ENCODE peak calls at places on chromosomes 16 and 17, in six cellular contexts. S, H, P, D, R and A are unnamed samples. For H3K4me1, the result is how much of the 10 kb centered on the place peaks cover.

GRCh38 chr17:73380439-73381106 is 68.8 kb upstream of the CDC42EP4 start:
- DNase-seq in S (no peak), H (no peak), P (no peak), D (no peak), R (no peak), A (no peak)

GRCh38 chr16:55532227-55532626 is 23.4 kb downstream of the LPCAT2 start:
- DNase-seq in S (no peak), H (no peak), P (no peak), D (no peak), R (no peak), A (no peak)

GRCh38 chr16:89291776-89292175 is 74.3 kb downstream of the ZNF778 start:
- DNase-seq in S (no peak), H (no peak), P (no peak), D (no peak), R (no peak), A (no peak)

GRCh38 chr16:57192720-57193486 is 6.8 kb downstream of the RSPRY1 start:
- DNase-seq in S (no peak), H (no peak), P (peak), D (no peak), R (no peak), A (peak)

GRCh38 chr16:77898671-77899211 is 110.4 kb downstream of the VAT1L start:
- DNase-seq in S (no peak), H (no peak), P (no peak), D (no peak), R (no peak), A (no peak)

GRCh38 chr16:17755158-17755557 is 284.4 kb upstream of the XYLT1 start:
- DNase-seq in S (no peak), H (no peak), P (no peak), D (no peak), R (no peak), A (no peak)

GRCh38 chr16:67277294-67277998 is 1.9 kb upstream of the PLEKHG4 start:
- DNase-seq in S (peak), H (peak), P (peak), D (no peak), R (peak), A (no peak)

GRCh38 chr17:82148011-82148410 is 50.0 kb upstream of the FASN start:
- DNase-seq in S (no peak), H (no peak), P (no peak), D (no peak), R (no peak), A (no peak)

GRCh38 chr16:78499399-78499798 is 399.9 kb downstream of the WWOX start:
- DNase-seq in S (no peak), H (no peak), P (no peak), D (no peak), R (no peak), A (no peak)

GRCh38 chr16:56513972-56514371 is 5.9 kb downstream of the BBS2 start:
- DNase-seq in S (peak), H (peak), P (peak), D (peak), R (peak), A (peak)

GRCh38 chr16:4140652-4141051 is 24.4 kb upstream of the ADCY9 start:
- DNase-seq in S (no peak), H (no peak), P (peak), D (no peak), R (no peak), A (no peak)

GRCh38 chr17:42891539-42892152 is 9.0 kb upstream of the G6PC1 start:
- DNase-seq in S (peak), H (no peak), P (no peak), D (no peak), R (peak), A (no peak)

GRCh38 chr16:82880361-82880760 is 253.6 kb downstream of the CDH13 start:
- DNase-seq in S (no peak), H (no peak), P (no peak), D (no peak), R (no peak), A (no peak)

GRCh38 chr17:18331879-18332278 is 16.8 kb downstream of the SMCR8 start:
- DNase-seq in S (no peak), H (no peak), P (no peak), D (no peak), R (no peak), A (peak)

GRCh38 chr17:49216953-49217650 is 6.6 kb downstream of the ABI3 start:
- DNase-seq in S (peak), H (no peak), P (no peak), D (no peak), R (peak), A (no peak)

GRCh38 chr16:86471896-86472295 is 38.4 kb upstream of the FOXF1 start:
- DNase-seq in S (no peak), H (no peak), P (no peak), D (no peak), R (no peak), A (no peak)

GRCh38 chr17:1967092-1967662 is 58.0 kb downstream of the RTN4RL1 start:
- DNase-seq in S (no peak), H (no peak), P (no peak), D (no peak), R (no peak), A (no peak)

GRCh38 chr16:25366078-25366477 is 108.4 kb upstream of the ZKSCAN2 start:
- DNase-seq in S (no peak), H (no peak), P (no peak), D (no peak), R (no peak), A (no peak)

GRCh38 chr17:67456103-67456502 is 79.0 kb downstream of the PITPNC1 start:
- DNase-seq in S (no peak), H (no peak), P (no peak), D (no peak), R (no peak), A (no peak)

GRCh38 chr17:64242633-64243032 is 20.4 kb downstream of the TEX2 start:
- DNase-seq in S (no peak), H (no peak), P (no peak), D (no peak), R (no peak), A (no peak)

GRCh38 chr17:1228752-1229353 is 41.4 kb upstream of the BHLHA9 start:
- DNase-seq in S (no peak), H (no peak), P (no peak), D (no peak), R (no peak), A (no peak)

GRCh38 chr16:87391324-87391949 is 699 bp upstream of the MAP1LC3B start:
- DNase-seq in S (peak), H (no peak), P (no peak), D (peak), R (peak), A (no peak)

GRCh38 chr16:11329080-11329491 is 16.2 kb upstream of the RMI2 start:
- DNase-seq in S (no peak), H (no peak), P (no peak), D (no peak), R (no peak), A (peak)

GRCh38 chr17:29577009-29577777 is 8.7 kb downstream of the TP53I13 start:
- DNase-seq in S (no peak), H (no peak), P (no peak), D (no peak), R (peak), A (no peak)

GRCh38 chr16:24723663-24724062 is 5.8 kb upstream of the TNRC6A start:
- DNase-seq in S (no peak), H (no peak), P (peak), D (no peak), R (no peak), A (no peak)

GRCh38 chr17:33515974-33516373 is 222.9 kb upstream of the ASIC2 start:
- DNase-seq in S (no peak), H (no peak), P (no peak), D (no peak), R (no peak), A (no peak)

GRCh38 chr16:82684246-82684645 is 57.5 kb downstream of the CDH13 start:
- DNase-seq in S (no peak), H (no peak), P (peak), D (no peak), R (no peak), A (no peak)

GRCh38 chr16:57361384-57361783 is 2.8 kb downstream of the CCL22 start:
- DNase-seq in S (no peak), H (no peak), P (no peak), D (no peak), R (no peak), A (no peak)

GRCh38 chr17:77666881-77667395 is 291.6 kb upstream of the TNRC6C start:
- DNase-seq in S (no peak), H (no peak), P (no peak), D (peak), R (no peak), A (peak)

DNA sequence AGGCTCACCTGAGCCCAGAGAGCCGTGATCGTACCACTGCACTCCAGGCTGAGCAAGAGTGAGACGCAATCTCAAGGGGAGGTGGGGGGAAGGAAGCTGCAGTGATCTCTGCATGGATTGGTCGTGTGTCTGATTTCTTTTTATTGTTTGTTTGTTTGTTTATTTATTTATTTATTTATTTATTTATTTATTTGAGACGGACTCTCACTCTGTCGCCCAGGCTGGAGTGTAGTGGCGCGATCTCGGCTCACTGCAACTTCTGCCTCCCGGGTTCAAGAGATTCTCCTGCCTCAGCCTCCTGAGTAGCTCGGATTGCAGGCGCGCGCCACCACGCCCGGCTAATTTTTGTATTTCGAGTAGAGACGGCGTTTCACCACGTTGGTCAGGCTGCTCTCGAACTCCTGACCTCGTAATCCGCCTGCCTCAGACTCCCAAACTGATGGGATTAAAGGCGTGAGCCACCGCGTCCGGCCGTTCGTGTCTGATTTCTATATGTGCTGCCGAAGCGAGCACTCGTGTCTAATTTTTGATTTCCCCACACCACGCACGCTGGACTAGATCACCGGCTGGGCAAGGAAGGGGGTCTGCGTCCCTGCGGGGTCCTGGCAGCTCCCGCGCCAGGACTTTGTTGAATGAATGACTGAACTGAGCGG is 448 bp upstream of the TNFRSF12A start:
- DNase-seq in S (no peak), H (no peak), P (no peak), D (no peak), R (no peak), A (no peak)
- H3K4me1 ChIP-seq in S (half or more), H (under half), P (under half), D (half or more), R (under half), A (under half)

DNA sequence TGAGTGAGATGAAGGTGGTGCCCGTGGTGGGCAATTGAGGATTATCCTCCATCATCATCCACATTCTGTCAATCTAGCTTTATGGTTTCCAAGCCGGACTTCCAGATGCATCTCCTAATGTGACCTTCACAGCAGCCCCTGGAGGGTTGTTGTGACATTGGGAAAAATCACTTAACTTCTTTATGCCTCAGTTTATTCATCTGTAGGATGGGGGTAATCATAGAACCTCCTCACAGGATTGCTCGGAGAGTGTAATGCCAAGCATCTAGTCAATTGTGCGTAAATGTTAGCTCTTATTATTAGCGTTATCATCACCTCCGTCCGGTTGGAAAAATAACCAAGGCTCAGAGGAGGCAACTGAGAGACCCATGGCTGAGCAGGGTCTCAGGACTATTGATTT is 214.0 kb downstream of the CCDC182 start:
- DNase-seq in S (no peak), H (no peak), P (no peak), D (no peak), R (no peak), A (no peak)
- H3K4me1 ChIP-seq in S (under half), H (under half), P (under half), D (under half), R (under half), A (under half)

GRCh38 chr17:76270770-76271668 is 5.9 kb downstream of the UBALD2 start:
- DNase-seq in S (no peak), H (no peak), P (no peak), D (no peak), R (peak), A (no peak)
- H3K4me1 ChIP-seq in S (half or more), H (under half), P (under half), D (half or more), R (half or more), A (under half)

GRCh38 chr17:8046306-8046928 is 7.6 kb downstream of the ALOX15B start:
- DNase-seq in S (no peak), H (no peak), P (no peak), D (no peak), R (no peak), A (no peak)
- H3K4me1 ChIP-seq in S (under half), H (under half), P (under half), D (under half), R (under half), A (under half)

GRCh38 chr16:27324851-27325301 is 11.1 kb downstream of the IL4R start:
- DNase-seq in S (no peak), H (no peak), P (no peak), D (no peak), R (no peak), A (no peak)

GRCh38 chr16:27321013-27321960 is 7.5 kb downstream of the IL4R start:
- DNase-seq in S (no peak), H (no peak), P (peak), D (no peak), R (no peak), A (no peak)

GRCh38 chr16:27325736-27326135 is 12.0 kb downstream of the IL4R start:
- DNase-seq in S (no peak), H (no peak), P (no peak), D (no peak), R (no peak), A (no peak)

GRCh38 chr16:27323781-27324561 is 10.2 kb downstream of the IL4R start:
- DNase-seq in S (no peak), H (no peak), P (no peak), D (no peak), R (no peak), A (no peak)

DNA sequence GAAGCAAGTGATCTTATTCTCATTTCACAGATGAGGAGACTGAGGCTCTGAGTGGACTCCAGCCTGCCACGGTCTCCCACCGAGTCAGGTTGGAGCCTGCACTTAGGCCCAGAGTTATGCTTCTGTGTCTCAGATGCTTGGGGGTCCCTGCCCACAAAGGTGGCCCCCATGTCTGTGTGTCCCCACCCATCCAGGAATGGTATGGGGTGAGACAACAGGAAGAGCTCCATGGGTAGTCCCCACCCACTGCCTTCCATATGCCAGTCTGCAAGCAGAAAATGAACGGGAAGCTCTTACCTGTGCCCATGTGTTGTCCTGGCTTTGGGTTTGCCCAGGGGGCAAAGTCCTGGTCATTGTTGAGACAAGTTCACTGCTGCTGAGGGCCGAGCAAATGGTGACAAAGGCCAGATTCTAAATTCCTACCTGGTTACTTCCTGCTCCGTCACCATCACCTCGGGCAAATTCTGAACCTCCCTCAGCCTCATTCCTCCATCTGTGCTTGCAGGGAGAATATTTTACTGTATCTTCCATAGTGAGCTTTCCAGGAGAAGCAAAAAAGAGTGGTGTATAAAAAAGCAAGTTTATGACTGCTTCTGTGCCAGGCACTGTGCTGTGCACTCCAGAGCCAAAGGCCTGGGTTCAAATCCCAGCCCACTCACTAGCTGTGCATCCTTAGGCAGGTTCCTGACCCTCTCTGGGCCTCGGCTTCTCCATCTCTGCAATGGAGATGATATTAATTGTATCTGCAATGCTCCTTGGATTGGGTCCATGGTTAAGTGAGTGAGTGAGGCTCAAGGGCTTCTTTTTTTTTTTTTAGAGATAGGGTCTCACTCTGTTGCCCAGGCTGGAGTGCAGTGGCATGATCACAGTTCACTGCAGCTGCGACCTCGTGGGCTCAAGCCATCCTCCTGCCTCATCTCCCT is 9.3 kb downstream of the IL4R start:
- DNase-seq in S (no peak), H (no peak), P (peak), D (no peak), R (no peak), A (no peak)
- H3K4me1 ChIP-seq in S (under half), H (under half), P (under half), D (half or more), R (under half), A (under half)

GRCh38 chr17:38741443-38741842 is 6.7 kb downstream of the PCGF2 start:
- DNase-seq in S (no peak), H (no peak), P (no peak), D (no peak), R (no peak), A (no peak)
- H3K4me1 ChIP-seq in S (half or more), H (under half), P (under half), D (under half), R (under half), A (under half)

GRCh38 chr16:85203462-85203813 is 91.2 kb upstream of the CIBAR2 start:
- DNase-seq in S (no peak), H (no peak), P (no peak), D (no peak), R (no peak), A (no peak)
- H3K4me1 ChIP-seq in S (half or more), H (under half), P (under half), D (under half), R (half or more), A (under half)

GRCh38 chr16:2009302-2009711 is 314 bp downstream of the ZNF598 start:
- DNase-seq in S (no peak), H (no peak), P (no peak), D (no peak), R (no peak), A (peak)
- H3K4me1 ChIP-seq in S (half or more), H (under half), P (under half), D (half or more), R (half or more), A (under half)

GRCh38 chr16:73065617-73066313 is 17.8 kb upstream of the ZFHX3 start:
- DNase-seq in S (no peak), H (no peak), P (no peak), D (no peak), R (peak), A (no peak)
- H3K4me1 ChIP-seq in S (half or more), H (under half), P (under half), D (under half), R (half or more), A (under half)